ENCODE peak calls at places on chromosomes 12 and 14, in eight cellular contexts. F is stomach, V is prostate gland, P is transverse colon, C is fibroblast of lung, Z is tibial artery, L is OCI-LY7, I is A673. E is an unnamed sample.

GRCh38 chr12:49972641-49973360 is at the start of gene AQP6:
- DNase-seq in F (peak; percentile 74), V (no peak), P (no peak), C (no peak), Z (no peak), L (no peak), I (no peak), E (no peak)

GRCh38 chr12:89710873-89711179 is 2.2 kb upstream of the ATP2B1 start:
- DNase-seq in F (no peak), V (no peak), P (no peak), C (no peak), Z (no peak), L (no peak), I (no peak), E (no peak)

GRCh38 chr12:28780096-28780495 is 369.0 kb upstream of the FAR2 start:
- DNase-seq in F (no peak), V (no peak), P (peak; percentile 9), C (peak; percentile 74), Z (no peak), L (no peak), I (no peak), E (no peak)

GRCh38 chr12:65823481-65824313 is 586 bp upstream of the HMGA2 start:
- DNase-seq in F (peak; percentile 70), V (peak; percentile 6), P (peak; percentile 73), C (peak; percentile 56), Z (no peak), L (no peak), I (peak; percentile 92), E (no peak)

GRCh38 chr12:104384141-104384880 is 72.4 kb upstream of the CHST11 start:
- DNase-seq in F (no peak), V (no peak), P (no peak), C (no peak), Z (no peak), L (no peak), I (no peak), E (no peak)

GRCh38 chr14:92596328-92596943 is 82.9 kb downstream of the RIN3 start:
- DNase-seq in F (no peak), V (no peak), P (no peak), C (no peak), Z (no peak), L (no peak), I (no peak), E (no peak)

GRCh38 chr12:117526756-117527479 is 165.5 kb upstream of the NOS1 start:
- DNase-seq in F (no peak), V (no peak), P (no peak), C (no peak), Z (no peak), L (no peak), I (no peak), E (no peak)

GRCh38 chr14:42192659-42193425 is 586.2 kb downstream of the LRFN5 start:
- DNase-seq in F (no peak), V (peak; percentile 9), P (no peak), C (peak; percentile 91), Z (no peak), L (no peak), I (peak; percentile 90), E (no peak)

GRCh38 chr12:63164911-63165310 is 13.9 kb upstream of the AVPR1A start:
- DNase-seq in F (no peak), V (no peak), P (no peak), C (no peak), Z (no peak), L (no peak), I (no peak), E (no peak)

GRCh38 chr14:105021656-105022275 is 883 bp upstream of the CDCA4 start:
- DNase-seq in F (peak; percentile 29), V (no peak), P (peak; percentile 64), C (peak; percentile 54), Z (no peak), L (peak; percentile 64), I (peak; percentile 62), E (no peak)

GRCh38 chr12:120227233-120228040 is 26.5 kb upstream of the RPLP0 start:
- DNase-seq in F (no peak), V (no peak), P (no peak), C (no peak), Z (no peak), L (no peak), I (no peak), E (no peak)

GRCh38 chr12:38850463-38850862 is 54.9 kb downstream of the CPNE8 start:
- DNase-seq in F (no peak), V (no peak), P (no peak), C (peak; percentile 21), Z (no peak), L (no peak), I (no peak), E (no peak)

GRCh38 chr12:30967026-30967425 is 40.5 kb downstream of the TSPAN11 start:
- DNase-seq in F (no peak), V (no peak), P (no peak), C (no peak), Z (no peak), L (no peak), I (no peak), E (no peak)

GRCh38 chr12:57145460-57146059 is 1.9 kb downstream of the LRP1-AS start:
- DNase-seq in F (no peak), V (no peak), P (no peak), C (no peak), Z (no peak), L (no peak), I (no peak), E (no peak)
- H3K4me1 ChIP-seq in F (peaks cover 53% of the 10 kb centered on the region), V (no peaks in the 10 kb centered on the region), P (peaks cover 49% of the 10 kb centered on the region), C (peaks cover 52% of the 10 kb centered on the region), Z (peaks cover 55% of the 10 kb centered on the region), L (no peaks in the 10 kb centered on the region), I (no peaks in the 10 kb centered on the region), E (peaks cover 13% of the 10 kb centered on the region)

GRCh38 chr12:93157279-93157678 is 220.4 kb upstream of the NUDT4 start:
- DNase-seq in F (no peak), V (no peak), P (no peak), C (no peak), Z (no peak), L (no peak), I (no peak), E (no peak)
- TF ChIP-seq CTCF in F (no peak), V (no peak), P (no peak), C (no peak), Z (no peak), L (no peak), I (no peak), E (no peak)

GRCh38 chr12:68065687-68066086 is 76.4 kb downstream of the IFNG-AS1 start:
- DNase-seq in F (no peak), V (no peak), P (no peak), C (no peak), Z (no peak), L (peak; percentile 18), I (no peak), E (no peak)

GRCh38 chr12:68067762-68068376 is 78.6 kb downstream of the IFNG-AS1 start:
- DNase-seq in F (no peak), V (no peak), P (no peak), C (no peak), Z (no peak), L (peak; percentile 37), I (peak; percentile 15), E (no peak)

GRCh38 chr12:68063900-68064590 is 74.8 kb downstream of the IFNG-AS1 start:
- DNase-seq in F (no peak), V (no peak), P (no peak), C (no peak), Z (no peak), L (no peak), I (no peak), E (no peak)

GRCh38 chr12:68069276-68069675 is 80.0 kb downstream of the IFNG-AS1 start:
- DNase-seq in F (no peak), V (no peak), P (no peak), C (no peak), Z (no peak), L (no peak), I (no peak), E (no peak)

DNA sequence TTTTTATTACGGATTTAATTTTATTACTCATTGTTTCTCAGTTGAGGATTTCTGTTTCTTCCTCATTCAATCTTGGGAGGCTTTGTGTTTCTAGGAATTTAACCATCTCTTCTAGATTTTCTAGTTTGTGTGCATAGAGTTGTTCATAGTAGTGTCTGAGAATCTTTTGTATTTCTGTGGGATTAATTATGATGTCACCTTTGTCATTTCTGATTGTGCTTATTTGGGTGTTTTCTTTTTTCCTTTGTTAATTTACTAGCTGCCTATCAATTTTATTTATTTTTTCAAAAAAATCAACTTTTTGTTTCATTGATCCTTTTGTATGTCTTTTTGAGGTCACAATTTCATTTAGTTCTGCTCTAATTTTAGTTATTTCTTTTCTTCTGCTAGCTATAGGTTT is 75.9 kb downstream of the IFNG-AS1 start:
- DNase-seq in F (no peak), V (no peak), P (no peak), C (no peak), Z (no peak), L (no peak), I (no peak), E (no peak)
- H3K9me3 ChIP-seq in F (peaks cover 16% of the 10 kb centered on the region), V (no peaks in the 10 kb centered on the region), P (no peaks in the 10 kb centered on the region), C (no peaks in the 10 kb centered on the region), Z (peaks cover 9% of the 10 kb centered on the region), L (peaks cover 16% of the 10 kb centered on the region), I (peaks cover 5% of the 10 kb centered on the region), E (peaks cover 8% of the 10 kb centered on the region)

GRCh38 chr12:6551496-6552139 is 4.2 kb downstream of the IFFO1 start:
- DNase-seq in F (no peak), V (no peak), P (no peak), C (peak; percentile 82), Z (no peak), L (no peak), I (no peak), E (no peak)

GRCh38 chr12:6552140-6552551 is 3.7 kb downstream of the IFFO1 start:
- DNase-seq in F (no peak), V (no peak), P (no peak), C (peak; percentile 47), Z (peak; percentile 54), L (no peak), I (no peak), E (no peak)

GRCh38 chr12:6554168-6554989 is 1.5 kb downstream of the IFFO1 start:
- DNase-seq in F (peak; percentile 79), V (peak; percentile 50), P (peak; percentile 79), C (peak; percentile 77), Z (peak; percentile 81), L (peak; percentile 91), I (peak; percentile 87), E (no peak)

GRCh38 chr12:6554990-6555691 is 701 bp downstream of the IFFO1 start:
- DNase-seq in F (no peak), V (no peak), P (no peak), C (peak; percentile 25), Z (no peak), L (peak; percentile 32), I (no peak), E (no peak)

DNA sequence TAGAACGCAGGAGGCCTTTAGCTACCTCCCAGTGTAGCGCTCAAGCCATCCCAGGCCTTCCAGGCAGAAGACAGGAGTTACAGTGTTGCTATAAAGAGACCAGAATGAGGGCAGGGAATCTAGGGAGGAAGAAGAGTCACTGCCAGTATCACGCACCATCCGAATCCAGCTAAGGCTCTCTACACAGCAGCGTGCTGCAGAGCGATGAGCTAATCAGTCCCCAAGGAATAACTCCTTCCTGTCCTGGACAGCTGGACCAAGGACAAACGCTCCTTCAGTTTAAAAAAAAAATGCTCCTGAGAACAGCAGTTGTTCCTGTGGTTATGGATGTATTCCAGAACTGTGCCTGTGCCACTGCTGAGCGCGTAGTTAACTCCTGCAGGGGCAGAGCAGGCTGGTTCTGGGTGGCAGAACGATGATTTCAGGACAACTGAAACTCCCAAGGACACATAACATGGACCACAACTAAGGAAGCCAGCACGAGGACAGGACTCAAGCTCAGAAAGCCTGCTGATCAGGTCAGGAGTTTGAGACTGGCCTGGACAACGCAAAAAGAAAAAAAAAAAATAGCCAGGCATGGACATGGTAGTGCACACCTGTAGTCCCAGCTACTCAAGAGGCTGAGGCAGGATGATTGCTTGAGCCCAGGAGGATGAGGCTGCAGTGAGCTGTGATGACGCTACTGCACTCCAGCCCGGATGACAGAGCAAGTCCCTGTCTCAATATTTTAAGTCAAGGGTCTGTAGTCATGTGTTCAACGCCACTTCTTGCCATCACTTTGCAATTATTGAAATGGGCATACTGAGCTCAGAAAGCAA is 2.6 kb downstream of the IFFO1 start:
- DNase-seq in F (no peak), V (no peak), P (no peak), C (peak; percentile 67), Z (peak; percentile 65), L (no peak), I (peak; percentile 74), E (no peak)
- H3K4me1 ChIP-seq in F (peaks cover 34% of the 10 kb centered on the region), V (peaks cover 11% of the 10 kb centered on the region), P (peaks cover 44% of the 10 kb centered on the region), C (peaks cover 44% of the 10 kb centered on the region), Z (peaks cover 67% of the 10 kb centered on the region), L (peaks cover 36% of the 10 kb centered on the region), I (peaks cover 41% of the 10 kb centered on the region), E (peaks cover 45% of the 10 kb centered on the region)